ENCODE peak calls at places on chromosomes 13 and 19, in seven cellular contexts. One of them, this sample, is unnamed.

GRCh38 chr13:107373551-107373950 is 805.6 kb upstream of the ARGLU1 start:
- DNase-seq in cardiac fibroblast: peak; percentile 51
- DNase-seq in neuronal stem cell: peak; percentile 26
- DNase-seq in cardiac muscle cell: peak; percentile 16
- DNase-seq in aorta: no peak
- DNase-seq in HCT116: no peak
- DNase-seq in prostate gland: no peak
- DNase-seq in this sample: no peak

GRCh38 chr13:52938065-52938464 is 89.6 kb upstream of the PCDH8 start:
- DNase-seq in cardiac fibroblast: no peak
- DNase-seq in aorta: no peak
- DNase-seq in prostate gland: no peak
- DNase-seq in cardiac muscle cell: no peak
- DNase-seq in neuronal stem cell: no peak
- DNase-seq in HCT116: no peak
- DNase-seq in this sample: no peak

GRCh38 chr13:98536729-98537128 is 40.2 kb downstream of the STK24 start:
- DNase-seq in cardiac fibroblast: no peak
- DNase-seq in HCT116: no peak
- DNase-seq in prostate gland: no peak
- DNase-seq in aorta: no peak
- DNase-seq in neuronal stem cell: no peak
- DNase-seq in cardiac muscle cell: no peak
- DNase-seq in this sample: no peak

GRCh38 chr13:28449826-28450773 is 44.8 kb downstream of the FLT1 start:
- DNase-seq in prostate gland: no peak
- DNase-seq in HCT116: no peak
- DNase-seq in neuronal stem cell: no peak
- DNase-seq in cardiac fibroblast: no peak
- DNase-seq in aorta: no peak
- DNase-seq in cardiac muscle cell: no peak
- DNase-seq in this sample: no peak

GRCh38 chr13:43195112-43195511 is 171.7 kb downstream of the DNAJC15 start:
- DNase-seq in prostate gland: no peak
- DNase-seq in aorta: no peak
- DNase-seq in neuronal stem cell: no peak
- DNase-seq in cardiac fibroblast: no peak
- DNase-seq in HCT116: no peak
- DNase-seq in cardiac muscle cell: no peak
- DNase-seq in this sample: no peak

GRCh38 chr19:32254128-32254527 is 91.3 kb upstream of the ZNF507 start:
- DNase-seq in neuronal stem cell: no peak
- DNase-seq in HCT116: no peak
- DNase-seq in cardiac muscle cell: no peak
- DNase-seq in aorta: no peak
- DNase-seq in prostate gland: no peak
- DNase-seq in cardiac fibroblast: no peak
- DNase-seq in this sample: no peak

GRCh38 chr19:45717983-45718650 is 12.6 kb downstream of the FBXO46 start:
- DNase-seq in HCT116: no peak
- DNase-seq in aorta: no peak
- DNase-seq in neuronal stem cell: no peak
- DNase-seq in prostate gland: no peak
- DNase-seq in cardiac muscle cell: peak; percentile 28
- DNase-seq in cardiac fibroblast: no peak
- DNase-seq in this sample: peak; percentile 81

GRCh38 chr19:39996218-39996810 is 546 bp upstream of the ZNF546 start:
- DNase-seq in HCT116: peak; percentile 29
- DNase-seq in cardiac fibroblast: peak; percentile 66
- DNase-seq in cardiac muscle cell: peak; percentile 22
- DNase-seq in aorta: no peak
- DNase-seq in neuronal stem cell: no peak
- DNase-seq in prostate gland: no peak
- DNase-seq in this sample: no peak

GRCh38 chr13:20667857-20668256 is 35.6 kb upstream of the IL17D start:
- DNase-seq in aorta: no peak
- DNase-seq in neuronal stem cell: no peak
- DNase-seq in prostate gland: no peak
- DNase-seq in cardiac muscle cell: peak; percentile 12
- DNase-seq in cardiac fibroblast: no peak
- DNase-seq in HCT116: no peak
- DNase-seq in this sample: no peak

GRCh38 chr19:718251-719024 is 9.7 kb downstream of the PALM start:
- DNase-seq in cardiac muscle cell: no peak
- DNase-seq in HCT116: no peak
- DNase-seq in cardiac fibroblast: no peak
- DNase-seq in aorta: no peak
- DNase-seq in neuronal stem cell: no peak
- DNase-seq in prostate gland: no peak
- DNase-seq in this sample: no peak

GRCh38 chr19:53908106-53908932 is 759 bp upstream of the CACNG7 start:
- DNase-seq in aorta: no peak
- DNase-seq in HCT116: no peak
- DNase-seq in neuronal stem cell: peak; percentile 77
- DNase-seq in cardiac muscle cell: peak; percentile 71
- DNase-seq in cardiac fibroblast: peak; percentile 54
- DNase-seq in prostate gland: no peak
- DNase-seq in this sample: no peak

GRCh38 chr19:49699364-49699763 is 8.4 kb downstream of the CPT1C start:
- DNase-seq in aorta: no peak
- DNase-seq in HCT116: no peak
- DNase-seq in cardiac fibroblast: no peak
- DNase-seq in cardiac muscle cell: no peak
- DNase-seq in prostate gland: no peak
- DNase-seq in neuronal stem cell: no peak
- DNase-seq in this sample: no peak

GRCh38 chr19:45506246-45506990 is 861 bp upstream of the VASP start:
- DNase-seq in aorta: peak; percentile 99
- DNase-seq in cardiac fibroblast: peak; percentile 92
- DNase-seq in cardiac muscle cell: peak; percentile 96
- DNase-seq in neuronal stem cell: peak; percentile 88
- DNase-seq in prostate gland: peak; percentile 96
- DNase-seq in HCT116: peak; percentile 87
- DNase-seq in this sample: peak; percentile 94

GRCh38 chr19:16343156-16343555 is 18.5 kb downstream of the KLF2 start:
- DNase-seq in HCT116: no peak
- DNase-seq in neuronal stem cell: no peak
- DNase-seq in cardiac fibroblast: no peak
- DNase-seq in prostate gland: no peak
- DNase-seq in cardiac muscle cell: no peak
- DNase-seq in aorta: no peak
- DNase-seq in this sample: no peak

GRCh38 chr19:16340654-16341053 is 16.0 kb downstream of the KLF2 start:
- DNase-seq in aorta: no peak
- DNase-seq in prostate gland: no peak
- DNase-seq in cardiac muscle cell: no peak
- DNase-seq in cardiac fibroblast: no peak
- DNase-seq in HCT116: no peak
- DNase-seq in neuronal stem cell: no peak
- DNase-seq in this sample: no peak

GRCh38 chr19:16339361-16339725 is 14.7 kb downstream of the KLF2 start:
- DNase-seq in neuronal stem cell: no peak
- DNase-seq in cardiac muscle cell: no peak
- DNase-seq in aorta: no peak
- DNase-seq in prostate gland: no peak
- DNase-seq in HCT116: no peak
- DNase-seq in cardiac fibroblast: no peak
- DNase-seq in this sample: no peak

GRCh38 chr19:16340092-16340491 is 15.5 kb downstream of the KLF2 start:
- DNase-seq in HCT116: no peak
- DNase-seq in aorta: no peak
- DNase-seq in prostate gland: no peak
- DNase-seq in neuronal stem cell: no peak
- DNase-seq in cardiac muscle cell: no peak
- DNase-seq in cardiac fibroblast: no peak
- DNase-seq in this sample: no peak

GRCh38 chr19:16342002-16342715 is 17.5 kb downstream of the KLF2 start:
- DNase-seq in cardiac fibroblast: no peak
- DNase-seq in HCT116: no peak
- DNase-seq in aorta: no peak
- DNase-seq in neuronal stem cell: no peak
- DNase-seq in prostate gland: peak; percentile 38
- DNase-seq in cardiac muscle cell: no peak
- DNase-seq in this sample: no peak
- H3K4me3 ChIP-seq in cardiac fibroblast: no peak overlapping the region
- H3K4me3 ChIP-seq in HCT116: no peak overlapping the region
- H3K4me3 ChIP-seq in aorta: no peak overlapping the region
- H3K4me3 ChIP-seq in neuronal stem cell: no peak overlapping the region
- H3K4me3 ChIP-seq in prostate gland: no peak overlapping the region
- H3K4me3 ChIP-seq in cardiac muscle cell: no peak overlapping the region
- H3K4me3 ChIP-seq in this sample: no peak overlapping the region

GRCh38 chr19:13951799-13952153 is 533 bp upstream of the DCAF15 start:
- DNase-seq in cardiac fibroblast: no peak
- DNase-seq in HCT116: no peak
- DNase-seq in cardiac muscle cell: no peak
- DNase-seq in aorta: no peak
- DNase-seq in prostate gland: no peak
- DNase-seq in neuronal stem cell: no peak
- DNase-seq in this sample: no peak
- H3K4me3 ChIP-seq in cardiac fibroblast: peak overlapping the region; percentile 49
- H3K4me3 ChIP-seq in HCT116: peak overlapping the region; percentile 49
- H3K4me3 ChIP-seq in cardiac muscle cell: no peak overlapping the region
- H3K4me3 ChIP-seq in aorta: peak overlapping the region; percentile 23
- H3K4me3 ChIP-seq in prostate gland: peak overlapping the region; percentile 81
- H3K4me3 ChIP-seq in neuronal stem cell: peak overlapping the region; percentile 46
- H3K4me3 ChIP-seq in this sample: peak overlapping the region; percentile 99

GRCh38 chr19:13598098-13598497 is 91.8 kb upstream of the CACNA1A start:
- DNase-seq in prostate gland: no peak
- DNase-seq in cardiac fibroblast: no peak
- DNase-seq in aorta: no peak
- DNase-seq in HCT116: no peak
- DNase-seq in neuronal stem cell: no peak
- DNase-seq in cardiac muscle cell: no peak
- DNase-seq in this sample: no peak
- H3K4me3 ChIP-seq in prostate gland: no peak overlapping the region
- H3K4me3 ChIP-seq in cardiac fibroblast: no peak overlapping the region
- H3K4me3 ChIP-seq in aorta: no peak overlapping the region
- H3K4me3 ChIP-seq in HCT116: no peak overlapping the region
- H3K4me3 ChIP-seq in neuronal stem cell: no peak overlapping the region
- H3K4me3 ChIP-seq in cardiac muscle cell: no peak overlapping the region
- H3K4me3 ChIP-seq in this sample: no peak overlapping the region

DNA sequence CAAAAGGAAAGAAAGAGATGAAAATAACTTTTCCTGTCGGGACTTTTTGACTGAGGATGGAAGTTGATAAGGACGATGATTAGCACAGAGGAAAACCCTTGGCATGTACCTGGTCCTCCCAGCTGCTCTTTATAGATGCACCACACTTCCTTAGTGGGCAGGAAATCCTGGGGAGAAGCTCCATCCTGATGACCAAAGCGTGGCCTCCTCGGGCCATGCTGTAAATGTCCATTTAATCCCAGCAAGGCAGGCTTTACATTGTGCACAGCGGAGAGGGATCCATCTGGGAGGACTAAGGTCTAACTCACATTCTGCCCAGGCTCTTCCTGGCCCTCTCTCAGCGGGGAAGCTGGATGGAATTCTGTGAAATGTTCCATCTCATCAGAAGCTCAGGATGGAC is 113.5 kb downstream of the COL4A2 start:
- DNase-seq in prostate gland: no peak
- DNase-seq in neuronal stem cell: no peak
- DNase-seq in HCT116: no peak
- DNase-seq in aorta: no peak
- DNase-seq in cardiac fibroblast: no peak
- DNase-seq in cardiac muscle cell: no peak
- DNase-seq in this sample: peak; percentile 45
- H3K4me3 ChIP-seq in prostate gland: no peak overlapping the region
- H3K4me3 ChIP-seq in neuronal stem cell: no peak overlapping the region
- H3K4me3 ChIP-seq in HCT116: no peak overlapping the region
- H3K4me3 ChIP-seq in aorta: no peak overlapping the region
- H3K4me3 ChIP-seq in cardiac fibroblast: no peak overlapping the region
- H3K4me3 ChIP-seq in cardiac muscle cell: no peak overlapping the region
- H3K4me3 ChIP-seq in this sample: no peak overlapping the region

DNA sequence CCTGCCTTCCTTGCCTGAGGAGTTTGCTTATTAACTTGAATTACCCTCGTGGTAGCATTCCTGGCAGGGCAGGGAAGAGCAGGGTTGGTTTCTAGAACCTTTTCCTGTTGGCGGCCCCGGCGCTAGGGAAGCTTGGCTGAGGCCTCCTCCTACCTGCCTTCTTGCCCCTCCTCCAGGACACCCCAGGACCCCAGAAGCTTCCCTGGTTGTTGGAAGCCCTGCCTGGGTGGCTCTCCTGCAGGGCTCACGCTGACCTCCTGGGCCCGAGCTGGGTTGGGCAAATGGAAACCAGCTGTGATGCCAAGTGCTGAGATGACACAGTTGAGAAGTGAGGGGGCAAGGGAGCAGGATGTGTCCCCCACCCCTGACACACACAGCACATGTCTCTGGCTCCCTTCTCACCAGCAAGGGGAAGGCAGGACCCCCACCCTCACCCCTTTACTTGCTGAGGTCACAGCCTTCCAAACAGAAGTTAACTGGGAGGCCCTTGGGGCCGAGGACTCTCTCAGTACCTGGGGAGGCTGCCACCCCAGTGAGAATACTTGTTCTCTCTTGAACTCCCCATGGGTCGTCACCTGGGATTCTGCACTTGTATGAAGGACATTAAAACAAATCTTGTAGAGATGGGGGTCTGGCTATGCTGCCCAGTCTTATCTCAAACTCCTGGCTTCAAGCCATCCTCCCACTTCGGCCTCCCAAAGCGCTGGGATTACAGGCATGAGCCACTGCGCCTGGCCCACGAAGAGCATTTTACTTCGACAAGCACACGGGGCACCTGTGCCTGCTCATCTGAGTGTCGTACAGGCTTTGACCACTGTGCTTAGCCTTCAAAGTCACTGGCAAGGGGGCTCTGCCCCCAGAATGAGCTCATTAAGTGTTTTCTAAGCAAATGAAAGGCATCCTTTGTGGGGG is 10.5 kb downstream of the CEBPA start:
- DNase-seq in cardiac muscle cell: no peak
- DNase-seq in aorta: peak; percentile 67
- DNase-seq in cardiac fibroblast: no peak
- DNase-seq in neuronal stem cell: no peak
- DNase-seq in prostate gland: no peak
- DNase-seq in HCT116: no peak
- DNase-seq in this sample: no peak
- H3K4me3 ChIP-seq in cardiac muscle cell: no peak overlapping the region
- H3K4me3 ChIP-seq in aorta: no peak overlapping the region
- H3K4me3 ChIP-seq in cardiac fibroblast: no peak overlapping the region
- H3K4me3 ChIP-seq in neuronal stem cell: no peak overlapping the region
- H3K4me3 ChIP-seq in prostate gland: no peak overlapping the region
- H3K4me3 ChIP-seq in HCT116: no peak overlapping the region
- H3K4me3 ChIP-seq in this sample: no peak overlapping the region

DNA sequence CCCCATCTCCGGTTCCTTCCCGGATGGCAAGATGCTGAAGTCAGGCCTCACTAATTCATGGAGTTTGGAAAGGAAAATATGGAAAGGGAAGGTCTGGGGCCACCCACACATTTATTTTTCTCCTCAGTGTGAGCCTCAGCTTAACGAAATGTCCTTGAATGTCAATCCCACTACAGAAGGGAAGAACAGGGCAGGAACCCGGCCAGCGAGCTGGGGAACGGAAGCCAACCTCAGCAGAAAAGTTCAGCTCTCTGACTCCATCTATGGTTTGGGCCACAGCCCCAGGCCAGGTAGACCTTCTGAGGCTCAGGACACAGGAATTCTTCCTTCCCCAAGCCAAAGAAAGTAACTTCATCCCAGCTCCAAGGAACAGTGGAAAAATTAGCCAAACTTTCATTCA is 8.4 kb downstream of the C19orf12 start:
- DNase-seq in cardiac muscle cell: no peak
- DNase-seq in neuronal stem cell: no peak
- DNase-seq in HCT116: no peak
- DNase-seq in cardiac fibroblast: no peak
- DNase-seq in aorta: peak; percentile 12
- DNase-seq in prostate gland: no peak
- DNase-seq in this sample: no peak
- H3K4me3 ChIP-seq in cardiac muscle cell: no peak overlapping the region
- H3K4me3 ChIP-seq in neuronal stem cell: no peak overlapping the region
- H3K4me3 ChIP-seq in HCT116: no peak overlapping the region
- H3K4me3 ChIP-seq in cardiac fibroblast: no peak overlapping the region
- H3K4me3 ChIP-seq in aorta: no peak overlapping the region
- H3K4me3 ChIP-seq in prostate gland: no peak overlapping the region
- H3K4me3 ChIP-seq in this sample: no peak overlapping the region

This sample was measured in coronary artery.